ENCODE peak calls at places on chromosome 3, in ten cellular contexts. One of them, this sample, is unnamed.

GRCh38 chr3:89116486-89116885 is 9.1 kb downstream of the EPHA3 start:
- DNase-seq in NCI-H1417 treated with DMSO at 0.1 percent for 48 hours: no peak
- DNase-seq in cerebellar cortex: no peak
- DNase-seq in NCI-H460: no peak
- DNase-seq in NCI-H1092: no peak
- DNase-seq in head of caudate nucleus: no peak
- DNase-seq in effector CD4-positive, alpha-beta T cell: no peak
- DNase-seq in CD8-positive, alpha-beta T cell: no peak
- DNase-seq in NCI-H446: no peak
- DNase-seq in amniotic stem cell: no peak
- DNase-seq in this sample: no peak

GRCh38 chr3:141353652-141354495 is 14.4 kb upstream of the ZBTB38 start:
- DNase-seq in NCI-H1417 treated with DMSO at 0.1 percent for 48 hours: no peak
- DNase-seq in cerebellar cortex: no peak
- DNase-seq in NCI-H460: no peak
- DNase-seq in NCI-H1092: no peak
- DNase-seq in head of caudate nucleus: no peak
- DNase-seq in effector CD4-positive, alpha-beta T cell: no peak
- DNase-seq in CD8-positive, alpha-beta T cell: no peak
- DNase-seq in NCI-H446: no peak
- DNase-seq in amniotic stem cell: no peak
- DNase-seq in this sample: no peak

GRCh38 chr3:89107461-89108035 is at the start of gene EPHA3:
- DNase-seq in NCI-H1417 treated with DMSO at 0.1 percent for 48 hours: peak; percentile 90
- DNase-seq in cerebellar cortex: peak; percentile 15
- DNase-seq in NCI-H460: peak; percentile 78
- DNase-seq in NCI-H1092: peak; percentile 10
- DNase-seq in head of caudate nucleus: peak; percentile 82
- DNase-seq in effector CD4-positive, alpha-beta T cell: no peak
- DNase-seq in CD8-positive, alpha-beta T cell: peak; percentile 21
- DNase-seq in NCI-H446: no peak
- DNase-seq in amniotic stem cell: no peak
- DNase-seq in this sample: peak; percentile 22

GRCh38 chr3:194534243-194534642 is 47.4 kb upstream of the ATP13A3 start:
- DNase-seq in NCI-H1417 treated with DMSO at 0.1 percent for 48 hours: no peak
- DNase-seq in cerebellar cortex: no peak
- DNase-seq in NCI-H460: no peak
- DNase-seq in NCI-H1092: no peak
- DNase-seq in head of caudate nucleus: no peak
- DNase-seq in effector CD4-positive, alpha-beta T cell: no peak
- DNase-seq in CD8-positive, alpha-beta T cell: no peak
- DNase-seq in NCI-H446: no peak
- DNase-seq in amniotic stem cell: no peak
- DNase-seq in this sample: no peak

GRCh38 chr3:69806735-69807438 is 67.6 kb downstream of the MITF start:
- DNase-seq in NCI-H1417 treated with DMSO at 0.1 percent for 48 hours: no peak
- DNase-seq in cerebellar cortex: no peak
- DNase-seq in NCI-H460: no peak
- DNase-seq in NCI-H1092: no peak
- DNase-seq in head of caudate nucleus: no peak
- DNase-seq in effector CD4-positive, alpha-beta T cell: no peak
- DNase-seq in CD8-positive, alpha-beta T cell: no peak
- DNase-seq in NCI-H446: no peak
- DNase-seq in amniotic stem cell: peak; percentile 16
- DNase-seq in this sample: no peak

GRCh38 chr3:172244011-172244410 is 204.2 kb downstream of the GHSR start:
- DNase-seq in NCI-H1417 treated with DMSO at 0.1 percent for 48 hours: no peak
- DNase-seq in cerebellar cortex: no peak
- DNase-seq in NCI-H460: no peak
- DNase-seq in NCI-H1092: no peak
- DNase-seq in head of caudate nucleus: no peak
- DNase-seq in effector CD4-positive, alpha-beta T cell: no peak
- DNase-seq in CD8-positive, alpha-beta T cell: no peak
- DNase-seq in NCI-H446: no peak
- DNase-seq in amniotic stem cell: no peak
- DNase-seq in this sample: peak; percentile 14

GRCh38 chr3:160162440-160162839 is 62.8 kb upstream of the C3orf80 start:
- DNase-seq in NCI-H1417 treated with DMSO at 0.1 percent for 48 hours: no peak
- DNase-seq in cerebellar cortex: no peak
- DNase-seq in NCI-H460: no peak
- DNase-seq in NCI-H1092: no peak
- DNase-seq in head of caudate nucleus: no peak
- DNase-seq in effector CD4-positive, alpha-beta T cell: no peak
- DNase-seq in CD8-positive, alpha-beta T cell: no peak
- DNase-seq in NCI-H446: no peak
- DNase-seq in amniotic stem cell: no peak
- DNase-seq in this sample: no peak

GRCh38 chr3:186818956-186819355 is 12.7 kb upstream of the RFC4 start:
- DNase-seq in NCI-H1417 treated with DMSO at 0.1 percent for 48 hours: no peak
- DNase-seq in cerebellar cortex: no peak
- DNase-seq in NCI-H460: no peak
- DNase-seq in NCI-H1092: no peak
- DNase-seq in head of caudate nucleus: no peak
- DNase-seq in effector CD4-positive, alpha-beta T cell: no peak
- DNase-seq in CD8-positive, alpha-beta T cell: no peak
- DNase-seq in NCI-H446: no peak
- DNase-seq in amniotic stem cell: no peak
- DNase-seq in this sample: no peak

GRCh38 chr3:49470714-49471420 is 800 bp downstream of the DAG1 start:
- DNase-seq in NCI-H1417 treated with DMSO at 0.1 percent for 48 hours: no peak
- DNase-seq in cerebellar cortex: no peak
- DNase-seq in NCI-H460: no peak
- DNase-seq in NCI-H1092: peak; percentile 31
- DNase-seq in head of caudate nucleus: no peak
- DNase-seq in effector CD4-positive, alpha-beta T cell: no peak
- DNase-seq in CD8-positive, alpha-beta T cell: no peak
- DNase-seq in NCI-H446: no peak
- DNase-seq in amniotic stem cell: no peak
- DNase-seq in this sample: no peak

GRCh38 chr3:24363242-24363641 is 131.4 kb downstream of the THRB start:
- DNase-seq in NCI-H1417 treated with DMSO at 0.1 percent for 48 hours: no peak
- DNase-seq in cerebellar cortex: no peak
- DNase-seq in NCI-H460: no peak
- DNase-seq in NCI-H1092: no peak
- DNase-seq in head of caudate nucleus: no peak
- DNase-seq in effector CD4-positive, alpha-beta T cell: no peak
- DNase-seq in CD8-positive, alpha-beta T cell: no peak
- DNase-seq in NCI-H446: peak; percentile 9
- DNase-seq in amniotic stem cell: no peak
- DNase-seq in this sample: peak; percentile 12

GRCh38 chr3:133294253-133294652 is 105.6 kb upstream of the BFSP2 start:
- DNase-seq in NCI-H1417 treated with DMSO at 0.1 percent for 48 hours: no peak
- DNase-seq in cerebellar cortex: no peak
- DNase-seq in NCI-H460: no peak
- DNase-seq in NCI-H1092: no peak
- DNase-seq in head of caudate nucleus: no peak
- DNase-seq in effector CD4-positive, alpha-beta T cell: no peak
- DNase-seq in CD8-positive, alpha-beta T cell: no peak
- DNase-seq in NCI-H446: no peak
- DNase-seq in amniotic stem cell: no peak
- DNase-seq in this sample: no peak

GRCh38 chr3:194935061-194935460 is 249.4 kb downstream of the FAM43A start:
- DNase-seq in NCI-H1417 treated with DMSO at 0.1 percent for 48 hours: no peak
- DNase-seq in cerebellar cortex: no peak
- DNase-seq in NCI-H460: no peak
- DNase-seq in NCI-H1092: no peak
- DNase-seq in head of caudate nucleus: no peak
- DNase-seq in effector CD4-positive, alpha-beta T cell: no peak
- DNase-seq in CD8-positive, alpha-beta T cell: no peak
- DNase-seq in NCI-H446: no peak
- DNase-seq in amniotic stem cell: no peak
- DNase-seq in this sample: no peak

GRCh38 chr3:141405581-141405980 is 37.3 kb downstream of the ZBTB38 start:
- DNase-seq in NCI-H1417 treated with DMSO at 0.1 percent for 48 hours: no peak
- DNase-seq in cerebellar cortex: no peak
- DNase-seq in NCI-H460: no peak
- DNase-seq in NCI-H1092: no peak
- DNase-seq in head of caudate nucleus: no peak
- DNase-seq in effector CD4-positive, alpha-beta T cell: no peak
- DNase-seq in CD8-positive, alpha-beta T cell: no peak
- DNase-seq in NCI-H446: no peak
- DNase-seq in amniotic stem cell: no peak
- DNase-seq in this sample: no peak

GRCh38 chr3:56962200-56962599 is 98.3 kb upstream of the SPATA12 start:
- DNase-seq in NCI-H1417 treated with DMSO at 0.1 percent for 48 hours: no peak
- DNase-seq in cerebellar cortex: no peak
- DNase-seq in NCI-H460: no peak
- DNase-seq in NCI-H1092: no peak
- DNase-seq in head of caudate nucleus: no peak
- DNase-seq in effector CD4-positive, alpha-beta T cell: no peak
- DNase-seq in CD8-positive, alpha-beta T cell: no peak
- DNase-seq in NCI-H446: no peak
- DNase-seq in amniotic stem cell: no peak
- DNase-seq in this sample: no peak

GRCh38 chr3:185207931-185208746 is 45.7 kb downstream of the EHHADH start:
- DNase-seq in NCI-H1417 treated with DMSO at 0.1 percent for 48 hours: no peak
- DNase-seq in cerebellar cortex: no peak
- DNase-seq in NCI-H460: no peak
- DNase-seq in NCI-H1092: no peak
- DNase-seq in head of caudate nucleus: no peak
- DNase-seq in effector CD4-positive, alpha-beta T cell: no peak
- DNase-seq in CD8-positive, alpha-beta T cell: no peak
- DNase-seq in NCI-H446: no peak
- DNase-seq in amniotic stem cell: no peak
- DNase-seq in this sample: no peak

GRCh38 chr3:134299185-134299887 is 48.7 kb upstream of the RYK start:
- DNase-seq in NCI-H1417 treated with DMSO at 0.1 percent for 48 hours: no peak
- DNase-seq in cerebellar cortex: peak; percentile 59
- DNase-seq in NCI-H460: no peak
- DNase-seq in NCI-H1092: no peak
- DNase-seq in head of caudate nucleus: no peak
- DNase-seq in effector CD4-positive, alpha-beta T cell: no peak
- DNase-seq in CD8-positive, alpha-beta T cell: no peak
- DNase-seq in NCI-H446: peak; percentile 11
- DNase-seq in amniotic stem cell: no peak
- DNase-seq in this sample: no peak

GRCh38 chr3:94515983-94516382 is 453.1 kb downstream of the NSUN3 start:
- DNase-seq in NCI-H1417 treated with DMSO at 0.1 percent for 48 hours: no peak
- DNase-seq in cerebellar cortex: no peak
- DNase-seq in NCI-H460: no peak
- DNase-seq in NCI-H1092: no peak
- DNase-seq in head of caudate nucleus: no peak
- DNase-seq in effector CD4-positive, alpha-beta T cell: no peak
- DNase-seq in CD8-positive, alpha-beta T cell: no peak
- DNase-seq in NCI-H446: no peak
- DNase-seq in amniotic stem cell: no peak
- DNase-seq in this sample: no peak

GRCh38 chr3:46681387-46681786 is 12.1 kb downstream of the ALS2CL start:
- DNase-seq in NCI-H1417 treated with DMSO at 0.1 percent for 48 hours: no peak
- DNase-seq in cerebellar cortex: no peak
- DNase-seq in NCI-H460: no peak
- DNase-seq in NCI-H1092: no peak
- DNase-seq in head of caudate nucleus: no peak
- DNase-seq in effector CD4-positive, alpha-beta T cell: no peak
- DNase-seq in CD8-positive, alpha-beta T cell: no peak
- DNase-seq in NCI-H446: no peak
- DNase-seq in amniotic stem cell: no peak
- DNase-seq in this sample: no peak

GRCh38 chr3:102032491-102033383 is 183.4 kb downstream of the NFKBIZ start:
- DNase-seq in NCI-H1417 treated with DMSO at 0.1 percent for 48 hours: no peak
- DNase-seq in cerebellar cortex: no peak
- DNase-seq in NCI-H460: no peak
- DNase-seq in NCI-H1092: no peak
- DNase-seq in head of caudate nucleus: no peak
- DNase-seq in effector CD4-positive, alpha-beta T cell: no peak
- DNase-seq in CD8-positive, alpha-beta T cell: no peak
- DNase-seq in NCI-H446: no peak
- DNase-seq in amniotic stem cell: no peak
- DNase-seq in this sample: no peak